ENCODE peak calls at places on chromosome 6, in eight cellular contexts. One of them, this sample, is unnamed. For H3K4me1, the result is how much of the 10 kb centered on the place peaks cover.

GRCh38 chr6:13496508-13497180 is 9.2 kb upstream of the GFOD1 start:
- DNase-seq in fibroblast of lung: no peak
- DNase-seq in CD4-positive, alpha-beta memory T cell: no peak
- DNase-seq in neural progenitor cell: no peak
- DNase-seq in neuronal stem cell: no peak
- DNase-seq in H9: no peak
- DNase-seq in Peyer's patch: no peak
- DNase-seq in stomach: no peak
- DNase-seq in this sample: no peak

GRCh38 chr6:112563368-112563767 is 216.2 kb downstream of the RFPL4B start:
- DNase-seq in fibroblast of lung: peak
- DNase-seq in CD4-positive, alpha-beta memory T cell: no peak
- DNase-seq in stomach: no peak
- DNase-seq in Peyer's patch: no peak
- DNase-seq in neural progenitor cell: no peak
- DNase-seq in neuronal stem cell: peak
- DNase-seq in H9: peak
- DNase-seq in this sample: no peak

GRCh38 chr6:21522773-21523490 is 70.6 kb upstream of the SOX4 start:
- DNase-seq in fibroblast of lung: no peak
- DNase-seq in stomach: no peak
- DNase-seq in neural progenitor cell: peak
- DNase-seq in Peyer's patch: no peak
- DNase-seq in H9: peak
- DNase-seq in neuronal stem cell: peak
- DNase-seq in CD4-positive, alpha-beta memory T cell: no peak
- DNase-seq in this sample: no peak

GRCh38 chr6:10612161-10612560 is 82.3 kb downstream of the C6orf52 start:
- DNase-seq in neural progenitor cell: no peak
- DNase-seq in neuronal stem cell: no peak
- DNase-seq in H9: no peak
- DNase-seq in stomach: no peak
- DNase-seq in Peyer's patch: no peak
- DNase-seq in CD4-positive, alpha-beta memory T cell: no peak
- DNase-seq in fibroblast of lung: no peak
- DNase-seq in this sample: no peak

GRCh38 chr6:166512567-166512966 is 73.9 kb downstream of the RAMACL start:
- DNase-seq in neural progenitor cell: no peak
- DNase-seq in neuronal stem cell: no peak
- DNase-seq in stomach: no peak
- DNase-seq in H9: no peak
- DNase-seq in CD4-positive, alpha-beta memory T cell: peak
- DNase-seq in Peyer's patch: peak
- DNase-seq in fibroblast of lung: no peak
- DNase-seq in this sample: peak

GRCh38 chr6:158655569-158656450 is 6.0 kb downstream of the SYTL3 start:
- DNase-seq in Peyer's patch: peak
- DNase-seq in stomach: no peak
- DNase-seq in neural progenitor cell: no peak
- DNase-seq in H9: no peak
- DNase-seq in CD4-positive, alpha-beta memory T cell: no peak
- DNase-seq in neuronal stem cell: no peak
- DNase-seq in fibroblast of lung: no peak
- DNase-seq in this sample: no peak

GRCh38 chr6:11815231-11815630 is 36.6 kb upstream of the ADTRP start:
- DNase-seq in H9: no peak
- DNase-seq in neuronal stem cell: no peak
- DNase-seq in fibroblast of lung: no peak
- DNase-seq in Peyer's patch: no peak
- DNase-seq in CD4-positive, alpha-beta memory T cell: no peak
- DNase-seq in stomach: no peak
- DNase-seq in neural progenitor cell: no peak
- DNase-seq in this sample: no peak

GRCh38 chr6:12081776-12082175 is 69.7 kb downstream of the HIVEP1 start:
- DNase-seq in neuronal stem cell: no peak
- DNase-seq in Peyer's patch: no peak
- DNase-seq in H9: no peak
- DNase-seq in CD4-positive, alpha-beta memory T cell: no peak
- DNase-seq in stomach: no peak
- DNase-seq in fibroblast of lung: no peak
- DNase-seq in neural progenitor cell: no peak
- DNase-seq in this sample: no peak

GRCh38 chr6:62652692-62653328 is 366.8 kb upstream of the KHDRBS2 start:
- DNase-seq in fibroblast of lung: peak
- DNase-seq in CD4-positive, alpha-beta memory T cell: no peak
- DNase-seq in neural progenitor cell: peak
- DNase-seq in stomach: no peak
- DNase-seq in H9: no peak
- DNase-seq in neuronal stem cell: peak
- DNase-seq in Peyer's patch: no peak
- DNase-seq in this sample: no peak

GRCh38 chr6:79570802-79571367 is 33.7 kb upstream of the LCA5 start:
- DNase-seq in Peyer's patch: no peak
- DNase-seq in H9: no peak
- DNase-seq in neural progenitor cell: no peak
- DNase-seq in fibroblast of lung: peak
- DNase-seq in CD4-positive, alpha-beta memory T cell: peak
- DNase-seq in neuronal stem cell: no peak
- DNase-seq in stomach: no peak
- DNase-seq in this sample: no peak

GRCh38 chr6:144661101-144661806 is 376.1 kb downstream of the UTRN start:
- DNase-seq in fibroblast of lung: peak
- DNase-seq in neural progenitor cell: peak
- DNase-seq in Peyer's patch: no peak
- DNase-seq in H9: no peak
- DNase-seq in stomach: no peak
- DNase-seq in CD4-positive, alpha-beta memory T cell: no peak
- DNase-seq in neuronal stem cell: no peak
- DNase-seq in this sample: peak

GRCh38 chr6:15365273-15365687 is 119.4 kb downstream of the JARID2 start:
- DNase-seq in CD4-positive, alpha-beta memory T cell: peak
- DNase-seq in neural progenitor cell: peak
- DNase-seq in neuronal stem cell: peak
- DNase-seq in fibroblast of lung: peak
- DNase-seq in Peyer's patch: peak
- DNase-seq in stomach: peak
- DNase-seq in H9: peak
- DNase-seq in this sample: peak

GRCh38 chr6:133092771-133093170 is 148.4 kb upstream of the EYA4 start:
- DNase-seq in H9: no peak
- DNase-seq in CD4-positive, alpha-beta memory T cell: no peak
- DNase-seq in stomach: no peak
- DNase-seq in Peyer's patch: no peak
- DNase-seq in fibroblast of lung: no peak
- DNase-seq in neural progenitor cell: no peak
- DNase-seq in neuronal stem cell: no peak
- DNase-seq in this sample: no peak

GRCh38 chr6:80003841-80004198 is 629 bp upstream of the TTK start:
- DNase-seq in H9: peak
- DNase-seq in CD4-positive, alpha-beta memory T cell: no peak
- DNase-seq in stomach: no peak
- DNase-seq in neural progenitor cell: no peak
- DNase-seq in fibroblast of lung: peak
- DNase-seq in neuronal stem cell: no peak
- DNase-seq in Peyer's patch: peak
- DNase-seq in this sample: peak

GRCh38 chr6:16944601-16945000 is 157.2 kb upstream of the STMND1 start:
- DNase-seq in fibroblast of lung: no peak
- DNase-seq in neuronal stem cell: no peak
- DNase-seq in Peyer's patch: no peak
- DNase-seq in CD4-positive, alpha-beta memory T cell: no peak
- DNase-seq in neural progenitor cell: no peak
- DNase-seq in H9: no peak
- DNase-seq in stomach: no peak
- DNase-seq in this sample: no peak

GRCh38 chr6:39357998-39358686 is 35.6 kb upstream of the KCNK16 start:
- DNase-seq in Peyer's patch: no peak
- DNase-seq in fibroblast of lung: peak
- DNase-seq in CD4-positive, alpha-beta memory T cell: no peak
- DNase-seq in neuronal stem cell: no peak
- DNase-seq in H9: peak
- DNase-seq in stomach: peak
- DNase-seq in neural progenitor cell: no peak
- DNase-seq in this sample: no peak

GRCh38 chr6:19934996-19935591 is 97.9 kb downstream of the ID4 start:
- DNase-seq in neuronal stem cell: no peak
- DNase-seq in neural progenitor cell: no peak
- DNase-seq in fibroblast of lung: no peak
- DNase-seq in H9: no peak
- DNase-seq in Peyer's patch: no peak
- DNase-seq in stomach: no peak
- DNase-seq in CD4-positive, alpha-beta memory T cell: no peak
- DNase-seq in this sample: no peak

DNA sequence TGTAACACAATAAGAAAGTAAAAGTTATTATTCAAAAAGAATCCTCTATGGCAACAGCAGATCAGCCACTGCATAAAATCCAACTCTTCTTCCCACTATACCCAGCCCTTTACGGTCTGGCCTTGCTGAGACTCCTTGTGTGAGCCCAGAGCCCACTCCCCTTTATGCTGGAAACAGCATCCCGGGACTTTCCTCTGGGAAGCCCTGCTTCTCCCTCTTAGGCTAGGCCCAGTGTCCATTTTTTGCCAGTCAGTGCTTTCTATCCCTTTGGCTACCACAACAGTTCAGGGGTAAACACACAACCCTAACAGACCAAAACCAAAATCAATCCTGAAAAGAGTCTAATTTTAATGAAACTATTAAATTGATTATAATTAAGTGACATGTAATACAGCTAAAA is 20.6 kb downstream of the FKBP5 start:
- DNase-seq in CD4-positive, alpha-beta memory T cell: no peak
- DNase-seq in stomach: no peak
- DNase-seq in neuronal stem cell: no peak
- DNase-seq in H9: no peak
- DNase-seq in fibroblast of lung: no peak
- DNase-seq in Peyer's patch: no peak
- DNase-seq in neural progenitor cell: peak
- DNase-seq in this sample: no peak
- H3K4me1 ChIP-seq in CD4-positive, alpha-beta memory T cell: half or more
- H3K4me1 ChIP-seq in stomach: half or more
- H3K4me1 ChIP-seq in neuronal stem cell: under half
- H3K4me1 ChIP-seq in H9: under half
- H3K4me1 ChIP-seq in fibroblast of lung: under half
- H3K4me1 ChIP-seq in Peyer's patch: under half
- H3K4me1 ChIP-seq in neural progenitor cell: under half
- H3K4me1 ChIP-seq in this sample: under half

GRCh38 chr6:7165002-7165735 is 57.4 kb downstream of the RREB1 start:
- DNase-seq in H9: no peak
- DNase-seq in stomach: peak
- DNase-seq in neuronal stem cell: no peak
- DNase-seq in fibroblast of lung: peak
- DNase-seq in CD4-positive, alpha-beta memory T cell: no peak
- DNase-seq in Peyer's patch: no peak
- DNase-seq in neural progenitor cell: no peak
- DNase-seq in this sample: no peak
- H3K4me1 ChIP-seq in H9: under half
- H3K4me1 ChIP-seq in stomach: half or more
- H3K4me1 ChIP-seq in neuronal stem cell: under half
- H3K4me1 ChIP-seq in fibroblast of lung: under half
- H3K4me1 ChIP-seq in CD4-positive, alpha-beta memory T cell: under half
- H3K4me1 ChIP-seq in Peyer's patch: under half
- H3K4me1 ChIP-seq in neural progenitor cell: under half
- H3K4me1 ChIP-seq in this sample: half or more

GRCh38 chr6:150694889-150695288 is 95.2 kb downstream of the PLEKHG1 start:
- DNase-seq in H9: no peak
- DNase-seq in fibroblast of lung: no peak
- DNase-seq in CD4-positive, alpha-beta memory T cell: no peak
- DNase-seq in neural progenitor cell: no peak
- DNase-seq in neuronal stem cell: no peak
- DNase-seq in stomach: no peak
- DNase-seq in Peyer's patch: no peak
- DNase-seq in this sample: no peak
- H3K4me1 ChIP-seq in H9: under half
- H3K4me1 ChIP-seq in fibroblast of lung: under half
- H3K4me1 ChIP-seq in CD4-positive, alpha-beta memory T cell: under half
- H3K4me1 ChIP-seq in neural progenitor cell: under half
- H3K4me1 ChIP-seq in neuronal stem cell: under half
- H3K4me1 ChIP-seq in stomach: under half
- H3K4me1 ChIP-seq in Peyer's patch: under half
- H3K4me1 ChIP-seq in this sample: under half

GRCh38 chr6:56862415-56863175 is 92.3 kb upstream of the BEND6 start:
- DNase-seq in neuronal stem cell: no peak
- DNase-seq in fibroblast of lung: peak
- DNase-seq in neural progenitor cell: no peak
- DNase-seq in stomach: no peak
- DNase-seq in H9: no peak
- DNase-seq in CD4-positive, alpha-beta memory T cell: no peak
- DNase-seq in Peyer's patch: no peak
- DNase-seq in this sample: no peak

GRCh38 chr6:56865081-56865875 is 89.6 kb upstream of the BEND6 start:
- DNase-seq in neuronal stem cell: no peak
- DNase-seq in Peyer's patch: no peak
- DNase-seq in stomach: no peak
- DNase-seq in H9: no peak
- DNase-seq in CD4-positive, alpha-beta memory T cell: no peak
- DNase-seq in neural progenitor cell: no peak
- DNase-seq in fibroblast of lung: no peak
- DNase-seq in this sample: no peak

GRCh38 chr6:56863366-56863765 is 91.5 kb upstream of the BEND6 start:
- DNase-seq in Peyer's patch: no peak
- DNase-seq in CD4-positive, alpha-beta memory T cell: no peak
- DNase-seq in neuronal stem cell: no peak
- DNase-seq in neural progenitor cell: no peak
- DNase-seq in stomach: no peak
- DNase-seq in fibroblast of lung: peak
- DNase-seq in H9: no peak
- DNase-seq in this sample: no peak

GRCh38 chr6:56866917-56867522 is 87.9 kb upstream of the BEND6 start:
- DNase-seq in Peyer's patch: no peak
- DNase-seq in fibroblast of lung: peak
- DNase-seq in CD4-positive, alpha-beta memory T cell: no peak
- DNase-seq in H9: no peak
- DNase-seq in stomach: no peak
- DNase-seq in neuronal stem cell: no peak
- DNase-seq in neural progenitor cell: no peak
- DNase-seq in this sample: no peak

DNA sequence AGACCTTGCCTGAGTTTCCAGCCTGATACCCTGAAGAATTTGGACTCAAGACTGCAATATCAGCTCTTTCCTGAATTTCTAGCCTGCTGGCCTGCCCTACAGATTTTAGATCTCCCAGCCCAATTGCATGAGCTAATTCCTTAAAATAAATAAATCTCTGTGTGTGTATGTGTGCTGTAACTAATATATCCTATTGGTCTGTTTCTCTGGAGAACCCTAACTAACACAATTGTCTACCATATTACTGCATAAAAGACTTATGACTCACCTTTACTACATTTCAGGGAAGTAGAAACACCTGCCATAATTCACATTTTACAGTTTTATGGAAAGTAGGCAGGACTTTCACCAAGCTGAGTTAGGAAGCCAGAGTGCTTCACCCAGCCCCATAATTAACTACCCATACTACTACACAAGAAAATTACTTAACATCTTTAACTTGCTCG is 90.7 kb upstream of the BEND6 start:
- DNase-seq in CD4-positive, alpha-beta memory T cell: no peak
- DNase-seq in neural progenitor cell: no peak
- DNase-seq in H9: no peak
- DNase-seq in stomach: no peak
- DNase-seq in Peyer's patch: no peak
- DNase-seq in fibroblast of lung: peak
- DNase-seq in neuronal stem cell: no peak
- DNase-seq in this sample: no peak
- H3K4me1 ChIP-seq in CD4-positive, alpha-beta memory T cell: under half
- H3K4me1 ChIP-seq in neural progenitor cell: under half
- H3K4me1 ChIP-seq in H9: under half
- H3K4me1 ChIP-seq in stomach: under half
- H3K4me1 ChIP-seq in Peyer's patch: under half
- H3K4me1 ChIP-seq in fibroblast of lung: half or more
- H3K4me1 ChIP-seq in neuronal stem cell: under half
- H3K4me1 ChIP-seq in this sample: under half

This sample was measured in mucosa of descending colon.